ENCODE peak calls at places on chromosomes 4 and X, in nine cellular contexts. C, X, E, I, G, D, A, L and S are unnamed samples. For H3K4me1, the result is how much of the 10 kb centered on the place peaks cover.

GRCh38 chr4:54390670-54391069 is 161.6 kb downstream of the PDGFRA start:
- DNase-seq in L (no peak), A (no peak), D (no peak), I (no peak), C (no peak), X (no peak), G (no peak), E (no peak), S (no peak)

GRCh38 chr4:25813705-25814104 is 49.1 kb downstream of the SEL1L3 start:
- DNase-seq in E (no peak), D (no peak), C (no peak), X (peak), L (peak), I (no peak), A (peak), G (peak), S (peak)

GRCh38 chr4:92359481-92359880 is 55.7 kb downstream of the GRID2 start:
- DNase-seq in I (no peak), X (no peak), A (no peak), L (no peak), C (no peak), E (no peak), D (no peak), G (no peak), S (no peak)

GRCh38 chr4:128715616-128716015 is 93.9 kb upstream of the JADE1 start:
- DNase-seq in L (no peak), C (no peak), A (no peak), D (no peak), E (no peak), X (no peak), G (no peak), I (no peak), S (no peak)

GRCh38 chr4:5395781-5396180 is 312.6 kb downstream of the EVC2 start:
- DNase-seq in A (no peak), E (no peak), G (no peak), C (no peak), D (no peak), I (no peak), X (no peak), L (no peak), S (no peak)

GRCh38 chrX:110684653-110685052 is 111.0 kb downstream of the CHRDL1 start:
- DNase-seq in D (no peak), L (no peak), A (peak), I (no peak), C (no peak), G (no peak), X (no peak), E (no peak), S (no peak)

GRCh38 chr4:6526696-6527095 is 48.3 kb upstream of the MAN2B2 start:
- DNase-seq in G (no peak), L (no peak), C (no peak), D (no peak), I (no peak), X (peak), A (no peak), E (no peak), S (no peak)

GRCh38 chr4:6942238-6942800 is 32.7 kb downstream of the TBC1D14 start:
- DNase-seq in L (no peak), A (peak), G (no peak), I (peak), X (peak), D (no peak), C (no peak), E (no peak), S (no peak)

GRCh38 chr4:40749717-40750460 is at the start of gene NSUN7:
- DNase-seq in E (peak), A (peak), G (peak), L (no peak), I (peak), D (peak), C (peak), X (peak), S (peak)

GRCh38 chr4:19772581-19772980 is 479.1 kb upstream of the SLIT2 start:
- DNase-seq in I (no peak), D (no peak), E (no peak), X (no peak), G (no peak), A (no peak), C (no peak), L (no peak), S (no peak)

GRCh38 chr4:3299122-3299521 is 6.3 kb downstream of the RGS12 start:
- DNase-seq in L (no peak), C (no peak), G (no peak), I (no peak), A (no peak), D (no peak), E (no peak), X (peak), S (no peak)

GRCh38 chr4:3301450-3302163 is 8.8 kb downstream of the RGS12 start:
- DNase-seq in E (no peak), I (no peak), D (no peak), G (no peak), A (no peak), X (peak), L (no peak), C (no peak), S (no peak)

GRCh38 chr4:3297066-3297859 is 4.4 kb downstream of the RGS12 start:
- DNase-seq in L (no peak), E (no peak), I (no peak), A (no peak), G (no peak), D (no peak), X (peak), C (no peak), S (no peak)

GRCh38 chr4:3300198-3300671 is 7.4 kb downstream of the RGS12 start:
- DNase-seq in I (no peak), A (no peak), G (no peak), E (no peak), L (no peak), X (peak), C (no peak), D (no peak), S (no peak)

GRCh38 chr4:3299538-3300197 is 6.8 kb downstream of the RGS12 start:
- DNase-seq in G (no peak), D (no peak), X (no peak), E (no peak), A (no peak), I (no peak), L (no peak), C (no peak), S (no peak)
- H3K4me1 ChIP-seq in G (half or more), D (under half), X (under half), E (under half), A (under half), I (under half), L (under half), C (under half), S (under half)

GRCh38 chr4:37994569-37994968 is 34.4 kb downstream of the PTTG2 start:
- DNase-seq in D (no peak), E (no peak), L (no peak), C (no peak), I (no peak), A (no peak), X (no peak), G (peak), S (no peak)
- H3K4me3 ChIP-seq in D (no peak), E (no peak), L (no peak), C (no peak), I (no peak), A (no peak), X (no peak), G (no peak), S (no peak)

GRCh38 chr4:170198742-170199141 is 109.0 kb upstream of the AADAT start:
- DNase-seq in D (no peak), G (no peak), E (no peak), X (no peak), A (peak), L (no peak), C (no peak), I (no peak), S (no peak)
- TF ChIP-seq CTCF in D (no peak), G (peak), E (no peak), X (peak), A (peak), L (no peak), C (no peak), I (no peak), S (no peak)

GRCh38 chr4:99305638-99306380 is 15.0 kb upstream of the ADH1A start:
- DNase-seq in L (peak), I (peak), D (no peak), A (no peak), X (no peak), E (no peak), C (no peak), G (no peak), S (no peak)
- H3K4me1 ChIP-seq in L (under half), I (under half), D (under half), A (under half), X (under half), E (under half), C (under half), G (under half), S (under half)

GRCh38 chr4:168164915-168165548 is 72.7 kb downstream of the ANXA10 start:
- DNase-seq in X (no peak), G (no peak), I (no peak), A (peak), L (no peak), D (no peak), C (no peak), E (no peak), S (no peak)
- H3K4me3 ChIP-seq in X (no peak), G (no peak), I (no peak), A (no peak), L (no peak), D (peak), C (no peak), E (no peak), S (no peak)

DNA sequence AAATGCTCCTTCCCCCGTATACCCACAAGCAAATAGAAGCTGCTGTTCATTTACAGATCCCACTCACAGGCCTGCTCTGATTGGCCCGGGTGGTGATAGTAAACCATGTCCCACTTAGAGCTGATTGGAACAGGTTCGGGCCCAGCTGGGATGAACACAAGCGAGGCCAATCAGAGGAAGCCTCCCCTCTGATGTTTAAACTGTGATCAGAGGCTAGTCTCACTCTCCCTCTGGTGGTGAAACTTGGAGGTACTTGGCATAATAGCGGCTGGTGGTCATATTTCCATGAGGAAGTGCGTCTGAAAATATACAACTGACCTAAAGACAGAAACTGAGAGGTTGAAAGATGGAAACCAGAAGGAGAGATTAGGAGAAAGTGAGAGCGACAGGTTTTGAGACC is 51.5 kb upstream of the TRPC3 start:
- DNase-seq in G (peak), L (peak), A (peak), D (no peak), X (peak), C (peak), I (peak), E (no peak), S (peak)
- TF ChIP-seq CTCF in G (peak), L (no peak), A (peak), D (no peak), X (peak), C (peak), I (no peak), E (peak), S (peak)

GRCh38 chr4:159258889-159259560 is 156.1 kb downstream of the RAPGEF2 start:
- DNase-seq in L (no peak), C (no peak), D (no peak), A (no peak), I (no peak), G (no peak), X (no peak), E (no peak), S (no peak)
- H3K4me1 ChIP-seq in L (under half), C (under half), D (under half), A (under half), I (under half), G (under half), X (under half), E (under half), S (under half)

GRCh38 chr4:30605616-30606015 is 114.6 kb upstream of the PCDH7 start:
- DNase-seq in I (no peak), X (no peak), L (no peak), C (no peak), G (no peak), D (no peak), E (no peak), A (no peak), S (peak)

DNA sequence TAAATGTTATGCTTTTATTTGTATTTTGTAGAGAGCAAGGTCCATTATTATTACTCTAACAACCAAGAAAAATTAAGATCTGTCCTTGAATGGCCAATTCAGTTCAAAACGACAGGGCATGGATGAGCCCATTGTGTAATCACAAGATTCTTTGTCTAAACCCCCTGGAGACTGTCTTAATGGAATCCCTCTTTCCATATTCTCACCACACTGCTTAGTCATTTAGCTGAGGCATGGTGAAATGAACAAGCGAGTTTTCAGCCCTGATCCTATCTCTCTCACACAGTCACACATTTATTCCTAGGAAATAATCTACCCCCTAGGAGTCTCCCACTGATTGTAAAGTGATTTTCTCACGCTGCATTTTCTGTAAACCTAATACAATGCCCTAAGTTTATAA is 119.9 kb upstream of the PCDH7 start:
- DNase-seq in C (no peak), A (peak), E (no peak), D (no peak), G (peak), X (no peak), I (no peak), L (no peak), S (no peak)
- H3K4me3 ChIP-seq in C (no peak), A (no peak), E (no peak), D (no peak), G (no peak), X (no peak), I (no peak), L (no peak), S (no peak)

DNA sequence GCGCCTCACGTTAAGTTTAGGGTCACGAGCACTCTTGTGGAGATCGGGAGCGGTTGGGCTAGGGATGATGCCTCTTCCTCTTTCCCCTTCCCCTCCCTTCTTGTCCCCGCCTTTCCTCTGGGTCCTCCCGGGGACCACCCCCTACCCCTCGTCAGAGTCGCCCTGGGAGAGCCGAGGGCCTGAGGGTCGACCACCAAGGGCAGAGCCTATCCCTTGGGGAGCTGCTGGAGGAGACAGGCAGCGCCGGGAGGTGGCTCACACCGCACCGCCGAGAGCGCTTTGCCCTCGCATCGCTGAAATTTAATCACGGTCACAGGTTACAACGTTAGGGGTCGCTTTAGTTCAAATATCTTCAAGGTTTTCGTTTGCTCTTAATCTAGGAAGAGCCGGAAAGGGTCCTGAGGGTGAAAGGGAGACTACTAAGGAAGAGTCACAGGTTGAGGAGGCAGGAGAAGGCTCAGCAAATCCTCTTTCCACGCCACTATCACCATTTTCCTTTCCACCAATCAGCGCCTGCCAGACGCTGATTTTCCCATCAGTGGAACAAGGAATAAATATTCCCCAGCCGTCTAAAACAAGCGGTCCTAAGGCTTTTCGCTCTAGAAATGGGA is 529 bp upstream of the SNCA start:
- DNase-seq in C (no peak), G (peak), A (no peak), X (peak), L (no peak), I (no peak), E (peak), D (peak), S (no peak)
- TF ChIP-seq CTCF in C (no peak), G (peak), A (no peak), X (peak), L (no peak), I (no peak), E (no peak), D (no peak), S (no peak)

GRCh38 chr4:88609387-88609786 is 17.1 kb downstream of the HERC3 start:
- DNase-seq in C (no peak), I (no peak), A (peak), E (no peak), G (no peak), D (no peak), L (no peak), X (no peak), S (no peak)

GRCh38 chr4:88600129-88600849 is 8.0 kb downstream of the HERC3 start:
- DNase-seq in D (no peak), A (peak), X (no peak), E (no peak), I (no peak), G (no peak), L (no peak), C (no peak), S (no peak)

GRCh38 chr4:88605744-88606143 is 13.5 kb downstream of the HERC3 start:
- DNase-seq in C (peak), L (no peak), I (no peak), A (no peak), D (no peak), G (no peak), X (no peak), E (no peak), S (no peak)

GRCh38 chr4:88606832-88607231 is 14.6 kb downstream of the HERC3 start:
- DNase-seq in A (no peak), I (no peak), L (no peak), D (no peak), C (no peak), X (no peak), G (no peak), E (no peak), S (no peak)

DNA sequence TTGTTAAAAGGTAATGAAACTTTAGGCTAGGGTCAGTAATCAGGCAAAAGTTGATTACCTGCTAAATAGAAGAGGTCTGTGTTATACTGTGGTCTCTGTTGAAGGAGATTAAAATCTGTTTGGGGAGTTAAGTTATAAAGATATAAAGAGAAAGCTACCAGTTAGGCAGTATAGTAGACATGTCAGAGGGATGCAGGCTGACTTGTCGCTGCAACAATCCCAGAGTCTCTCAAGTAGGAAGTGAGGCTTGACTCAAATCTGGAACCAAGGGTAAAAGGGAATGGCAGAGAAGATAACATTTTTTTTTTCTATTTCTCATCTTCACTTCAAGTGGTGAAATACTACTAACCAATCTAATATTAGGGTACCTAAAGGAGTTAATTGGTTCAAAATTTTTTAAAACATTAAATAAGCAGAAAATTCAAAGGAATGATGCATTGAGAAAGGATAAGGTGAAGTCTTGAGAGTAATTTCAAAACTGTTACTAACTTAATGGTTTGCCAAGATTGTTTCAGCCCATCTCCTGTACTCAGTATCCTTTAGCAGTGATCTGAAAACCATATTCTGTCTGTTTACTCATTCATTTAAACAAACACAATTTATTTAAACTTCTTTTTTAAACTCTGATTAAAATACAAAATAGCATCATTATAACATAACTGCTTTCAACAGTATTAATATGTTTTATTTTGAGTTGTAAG is 12.8 kb downstream of the HERC3 start:
- DNase-seq in L (no peak), I (no peak), D (no peak), X (no peak), G (no peak), E (no peak), C (no peak), A (no peak), S (no peak)
- H3K4me1 ChIP-seq in L (under half), I (under half), D (under half), X (under half), G (under half), E (under half), C (under half), A (under half), S (under half)